ENCODE peak calls at places on chromosome 11, in four cellular contexts. P is CD4-positive, alpha-beta T cell; K is SJCRH30; A is heart left ventricle. J is an unnamed sample.

GRCh38 chr11:86670179-86670578 is 2.2 kb downstream of the ME3 start:
- DNase-seq in A (no peak), K (no peak), P (no peak), J (peak; percentile 81)

GRCh38 chr11:2940166-2940929 is 11.1 kb upstream of the PHLDA2 start:
- DNase-seq in P (peak; percentile 28), A (peak; percentile 71), K (no peak), J (no peak)

GRCh38 chr11:66020618-66021357 is 5.5 kb downstream of the CATSPER1 start:
- DNase-seq in P (no peak), A (peak; percentile 75), K (peak; percentile 82), J (peak; percentile 64)

GRCh38 chr11:71307811-71308645 is 55.7 kb upstream of the SHANK2 start:
- DNase-seq in P (no peak), K (no peak), A (no peak), J (no peak)

GRCh38 chr11:72439455-72439854 is 5.1 kb upstream of the CLPB start:
- DNase-seq in A (no peak), K (no peak), P (no peak), J (peak; percentile 87)

GRCh38 chr11:111019931-111020381 is 225.6 kb upstream of the POU2AF2 start:
- DNase-seq in K (no peak), P (no peak), A (no peak), J (peak; percentile 74)

GRCh38 chr11:58628446-58628845 is 6.0 kb downstream of the CNTF start:
- DNase-seq in K (no peak), P (no peak), A (peak; percentile 61), J (peak; percentile 53)

GRCh38 chr11:131349368-131350086 is 20.9 kb upstream of the NTM start:
- DNase-seq in K (no peak), P (no peak), A (no peak), J (no peak)

GRCh38 chr11:131899954-131900580 is 529.7 kb downstream of the NTM start:
- DNase-seq in K (no peak), A (no peak), P (no peak), J (no peak)

GRCh38 chr11:112113539-112114457 is 27.1 kb downstream of the SDHD start:
- DNase-seq in A (no peak), K (peak; percentile 62), P (no peak), J (peak; percentile 73)

GRCh38 chr11:66580803-66581202 is 12.1 kb downstream of the CCDC87 start:
- DNase-seq in P (no peak), A (no peak), K (no peak), J (peak; percentile 43)

GRCh38 chr11:8035225-8035846 is 45.7 kb upstream of the TUB start:
- DNase-seq in A (no peak), K (peak; percentile 44), P (no peak), J (no peak)

GRCh38 chr11:130798801-130799200 is 117.5 kb downstream of the SNX19 start:
- DNase-seq in K (no peak), A (no peak), P (no peak), J (no peak)

GRCh38 chr11:3686751-3687150 is 15.6 kb upstream of the CHRNA10 start:
- DNase-seq in A (no peak), P (no peak), K (no peak), J (peak; percentile 28)

GRCh38 chr11:33724644-33725035 is 11.6 kb downstream of the CD59 start:
- DNase-seq in K (no peak), A (no peak), P (no peak), J (peak; percentile 73)

GRCh38 chr11:96330511-96330859 is 12.5 kb downstream of the MAML2 start:
- DNase-seq in P (no peak), K (no peak), A (no peak), J (no peak)

GRCh38 chr11:126212089-126212660 is 593 bp downstream of the FAM118B start:
- DNase-seq in A (no peak), P (no peak), K (peak; percentile 7), J (peak; percentile 5)

GRCh38 chr11:46649180-46649738 is 31.9 kb downstream of the ATG13 start:
- DNase-seq in A (no peak), P (no peak), K (peak; percentile 85), J (peak; percentile 99)

GRCh38 chr11:15618583-15619032 is 503.9 kb downstream of the INSC start:
- DNase-seq in P (no peak), K (no peak), A (no peak), J (no peak)

GRCh38 chr11:100573911-100574513 is 113.1 kb upstream of the ARHGAP42 start:
- DNase-seq in P (no peak), K (no peak), A (no peak), J (no peak)

GRCh38 chr11:126115253-126115540 is 52.5 kb upstream of the CDON start:
- DNase-seq in A (peak; percentile 88), K (peak; percentile 87), P (no peak), J (no peak)

GRCh38 chr11:98965358-98965757 is 55.4 kb upstream of the CNTN5 start:
- DNase-seq in K (no peak), A (no peak), P (no peak), J (no peak)